ENCODE peak calls at places on chromosomes 13 and 19, in eight cellular contexts. B, D, L, R, V, N, Z and Y are unnamed samples.

GRCh38 chr13:34867590-34867989 is 74.5 kb upstream of the NBEA start:
- DNase-seq in B (no peak), D (no peak), L (no peak), R (peak; percentile 41), V (peak; percentile 21), N (no peak), Z (no peak), Y (no peak)

GRCh38 chr13:92379371-92379770 is 847.2 kb upstream of the GPC6 start:
- DNase-seq in B (no peak), D (no peak), L (no peak), R (no peak), V (no peak), N (no peak), Z (no peak), Y (no peak)

GRCh38 chr19:34816708-34817107 is 43.7 kb upstream of the ZNF599 start:
- DNase-seq in B (no peak), D (no peak), L (no peak), R (no peak), V (no peak), N (no peak), Z (no peak), Y (no peak)

GRCh38 chr13:77176350-77176749 is 149.4 kb upstream of the FBXL3 start:
- DNase-seq in B (no peak), D (no peak), L (no peak), R (peak; percentile 29), V (peak; percentile 27), N (no peak), Z (no peak), Y (no peak)

GRCh38 chr13:48155850-48156249 is 60.9 kb upstream of the MED4 start:
- DNase-seq in B (peak; percentile 38), D (peak; percentile 71), L (no peak), R (peak; percentile 82), V (peak; percentile 72), N (no peak), Z (no peak), Y (no peak)

GRCh38 chr13:73138276-73138950 is 79.6 kb downstream of the KLF5 start:
- DNase-seq in B (no peak), D (peak; percentile 96), L (peak; percentile 20), R (peak; percentile 71), V (peak; percentile 83), N (peak; percentile 55), Z (no peak), Y (no peak)

GRCh38 chr19:18202759-18203407 is 959 bp downstream of the RAB3A start:
- DNase-seq in B (no peak), D (no peak), L (peak; percentile 84), R (peak; percentile 43), V (peak; percentile 18), N (peak; percentile 39), Z (peak; percentile 70), Y (peak; percentile 51)

GRCh38 chr19:58181902-58182576 is 822 bp upstream of the ZNF274 start:
- DNase-seq in B (no peak), D (peak; percentile 57), L (peak; percentile 82), R (peak; percentile 34), V (peak; percentile 60), N (no peak), Z (no peak), Y (peak; percentile 55)

GRCh38 chr13:60348097-60348496 is 48.9 kb upstream of the TDRD3 start:
- DNase-seq in B (no peak), D (no peak), L (no peak), R (no peak), V (no peak), N (no peak), Z (no peak), Y (no peak)

GRCh38 chr13:75541961-75542360 is 4.3 kb upstream of the COMMD6 start:
- DNase-seq in B (no peak), D (no peak), L (no peak), R (no peak), V (no peak), N (no peak), Z (no peak), Y (no peak)

GRCh38 chr13:44652223-44652622 is 76.1 kb upstream of the TSC22D1 start:
- DNase-seq in B (no peak), D (no peak), L (no peak), R (no peak), V (no peak), N (no peak), Z (no peak), Y (no peak)

GRCh38 chr19:35345671-35346111 is 2.0 kb upstream of the FFAR1 start:
- DNase-seq in B (no peak), D (no peak), L (no peak), R (no peak), V (no peak), N (no peak), Z (no peak), Y (no peak)

GRCh38 chr13:51519839-51520238 is 64.4 kb upstream of the WDFY2 start:
- DNase-seq in B (no peak), D (peak; percentile 60), L (no peak), R (peak; percentile 71), V (peak; percentile 79), N (no peak), Z (no peak), Y (no peak)
- H3K9me2 ChIP-seq in B (no peaks in the 10 kb centered on the region), D (no peaks in the 10 kb centered on the region), L (peaks cover 4% of the 10 kb centered on the region), R (no peaks in the 10 kb centered on the region), V (no peaks in the 10 kb centered on the region), N (no peaks in the 10 kb centered on the region), Z (no peaks in the 10 kb centered on the region), Y (no peaks in the 10 kb centered on the region)

DNA sequence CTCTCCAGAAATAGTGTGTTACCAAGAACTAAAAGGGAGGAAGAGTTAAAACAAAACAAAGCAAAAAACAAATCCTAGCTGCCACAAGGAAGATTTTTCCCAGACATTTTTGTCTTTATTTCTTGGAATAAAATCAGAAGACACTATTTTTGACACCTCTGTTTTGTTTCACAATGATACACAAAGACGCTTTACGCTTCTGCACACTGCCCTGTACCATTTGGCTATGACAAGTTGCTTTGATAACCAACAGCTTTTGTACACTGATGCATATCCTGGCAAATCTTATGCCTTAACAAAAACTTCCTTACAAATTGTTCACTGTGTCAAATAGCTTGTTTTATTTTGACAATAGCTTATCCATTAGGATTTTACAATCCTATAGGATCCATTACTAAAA is 103.5 kb upstream of the RAP2A start:
- DNase-seq in B (no peak), D (no peak), L (no peak), R (no peak), V (no peak), N (no peak), Z (no peak), Y (no peak)
- H3K9me2 ChIP-seq in B (no peaks in the 10 kb centered on the region), D (no peaks in the 10 kb centered on the region), L (no peaks in the 10 kb centered on the region), R (no peaks in the 10 kb centered on the region), V (no peaks in the 10 kb centered on the region), N (no peaks in the 10 kb centered on the region), Z (no peaks in the 10 kb centered on the region), Y (no peaks in the 10 kb centered on the region)

GRCh38 chr19:55465460-55466245 is 1.1 kb upstream of the C19orf85 start:
- DNase-seq in B (no peak), D (no peak), L (no peak), R (peak; percentile 19), V (no peak), N (no peak), Z (no peak), Y (no peak)
- H3K9me2 ChIP-seq in B (no peaks in the 10 kb centered on the region), D (no peaks in the 10 kb centered on the region), L (no peaks in the 10 kb centered on the region), R (no peaks in the 10 kb centered on the region), V (no peaks in the 10 kb centered on the region), N (no peaks in the 10 kb centered on the region), Z (no peaks in the 10 kb centered on the region), Y (no peaks in the 10 kb centered on the region)

GRCh38 chr13:74280795-74281490 is 146.7 kb upstream of the KLF12 start:
- DNase-seq in B (no peak), D (no peak), L (no peak), R (peak; percentile 49), V (no peak), N (no peak), Z (no peak), Y (no peak)
- H3K9me2 ChIP-seq in B (no peaks in the 10 kb centered on the region), D (no peaks in the 10 kb centered on the region), L (no peaks in the 10 kb centered on the region), R (no peaks in the 10 kb centered on the region), V (no peaks in the 10 kb centered on the region), N (no peaks in the 10 kb centered on the region), Z (no peaks in the 10 kb centered on the region), Y (no peaks in the 10 kb centered on the region)

GRCh38 chr19:44702551-44703176 is 3.7 kb downstream of the CEACAM16 start:
- DNase-seq in B (no peak), D (no peak), L (no peak), R (no peak), V (no peak), N (no peak), Z (peak; percentile 52), Y (peak; percentile 81)
- H3K9me2 ChIP-seq in B (no peaks in the 10 kb centered on the region), D (no peaks in the 10 kb centered on the region), L (no peaks in the 10 kb centered on the region), R (no peaks in the 10 kb centered on the region), V (no peaks in the 10 kb centered on the region), N (no peaks in the 10 kb centered on the region), Z (no peaks in the 10 kb centered on the region), Y (no peaks in the 10 kb centered on the region)

GRCh38 chr13:98800078-98800477 is 47.6 kb upstream of the SLC15A1 start:
- DNase-seq in B (no peak), D (no peak), L (no peak), R (no peak), V (no peak), N (no peak), Z (no peak), Y (no peak)
- H3K9me2 ChIP-seq in B (no peaks in the 10 kb centered on the region), D (no peaks in the 10 kb centered on the region), L (peaks cover 4% of the 10 kb centered on the region), R (no peaks in the 10 kb centered on the region), V (no peaks in the 10 kb centered on the region), N (no peaks in the 10 kb centered on the region), Z (no peaks in the 10 kb centered on the region), Y (no peaks in the 10 kb centered on the region)

DNA sequence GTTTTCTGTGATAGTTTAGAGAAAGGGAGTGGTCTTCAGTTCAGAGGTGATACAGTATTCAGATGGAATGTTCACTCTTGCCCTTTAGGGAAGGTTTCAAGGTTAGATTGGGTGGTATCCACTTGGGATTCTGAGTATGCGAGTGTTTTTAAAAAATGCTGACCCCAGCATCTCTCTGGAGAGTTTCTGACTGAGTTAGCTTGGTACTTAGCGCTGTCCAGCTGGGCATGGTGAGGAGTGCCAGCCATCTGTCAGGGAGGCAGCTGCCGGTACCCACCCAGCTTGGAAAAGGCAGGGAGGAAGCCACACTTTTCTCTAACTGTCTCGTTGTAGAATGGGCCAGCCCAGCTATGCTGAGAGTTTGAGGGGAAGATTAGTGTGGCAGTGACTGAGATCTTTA is 63.3 kb downstream of the ARHGEF7 start:
- DNase-seq in B (no peak), D (no peak), L (no peak), R (no peak), V (no peak), N (no peak), Z (no peak), Y (no peak)
- H3K9me2 ChIP-seq in B (no peaks in the 10 kb centered on the region), D (no peaks in the 10 kb centered on the region), L (peaks cover 8% of the 10 kb centered on the region), R (no peaks in the 10 kb centered on the region), V (no peaks in the 10 kb centered on the region), N (no peaks in the 10 kb centered on the region), Z (no peaks in the 10 kb centered on the region), Y (no peaks in the 10 kb centered on the region)

GRCh38 chr13:57627663-57628062 is 3.9 kb upstream of the PCDH17 start:
- DNase-seq in B (no peak), D (no peak), L (peak; percentile 51), R (peak; percentile 36), V (peak; percentile 41), N (peak; percentile 55), Z (peak; percentile 51), Y (peak; percentile 21)
- H3K9me2 ChIP-seq in B (no peaks in the 10 kb centered on the region), D (no peaks in the 10 kb centered on the region), L (no peaks in the 10 kb centered on the region), R (no peaks in the 10 kb centered on the region), V (no peaks in the 10 kb centered on the region), N (no peaks in the 10 kb centered on the region), Z (no peaks in the 10 kb centered on the region), Y (no peaks in the 10 kb centered on the region)

GRCh38 chr13:105196052-105196451 is 1339.4 kb downstream of the EFNB2 start:
- DNase-seq in B (no peak), D (peak; percentile 58), L (peak; percentile 86), R (peak; percentile 0), V (peak; percentile 11), N (peak; percentile 24), Z (no peak), Y (no peak)
- H3K9me2 ChIP-seq in B (no peaks in the 10 kb centered on the region), D (no peaks in the 10 kb centered on the region), L (no peaks in the 10 kb centered on the region), R (no peaks in the 10 kb centered on the region), V (no peaks in the 10 kb centered on the region), N (no peaks in the 10 kb centered on the region), Z (no peaks in the 10 kb centered on the region), Y (no peaks in the 10 kb centered on the region)